ENCODE peak calls at places on chromosomes 4 and X, in eight cellular contexts. S is thyroid gland, X is spleen, R is fibroblast of lung, F is left ventricle myocardium inferior, B is left lung, M is Peyer's patch, A is cardiac muscle cell. P is an unnamed sample.

GRCh38 chr4:5888222-5888701 is 4.6 kb downstream of the CRMP1 start:
- DNase-seq in S (no peak), X (no peak), R (no peak), F (no peak), B (no peak), M (no peak), A (no peak), P (no peak)

GRCh38 chrX:72545990-72546389 is 26.7 kb downstream of the HDAC8 start:
- DNase-seq in S (no peak), X (no peak), R (no peak), F (no peak), B (no peak), M (no peak), A (peak; percentile 37), P (no peak)

GRCh38 chr4:47071863-47072441 is 40.6 kb downstream of the GABRB1 start:
- DNase-seq in S (no peak), X (no peak), R (peak; percentile 86), F (no peak), B (no peak), M (no peak), A (peak; percentile 16), P (no peak)

GRCh38 chr4:152348670-152349069 is 187.2 kb downstream of the FBXW7 start:
- DNase-seq in S (no peak), X (no peak), R (no peak), F (no peak), B (no peak), M (no peak), A (no peak), P (no peak)

GRCh38 chr4:176123710-176124407 is 58.2 kb downstream of the WDR17 start:
- DNase-seq in S (peak; percentile 49), X (no peak), R (peak; percentile 17), F (no peak), B (no peak), M (peak; percentile 49), A (peak; percentile 20), P (no peak)

GRCh38 chr4:51906167-51906647 is 63.3 kb downstream of the DCUN1D4 start:
- DNase-seq in S (no peak), X (no peak), R (no peak), F (no peak), B (no peak), M (no peak), A (peak; percentile 12), P (no peak)

GRCh38 chrX:42398967-42399631 is 378.9 kb downstream of the PPP1R2C start:
- DNase-seq in S (no peak), X (no peak), R (no peak), F (no peak), B (no peak), M (no peak), A (peak; percentile 21), P (no peak)

GRCh38 chrX:12975999-12976558 is 1.2 kb downstream of the TMSB4X start:
- DNase-seq in S (peak; percentile 29), X (peak; percentile 89), R (peak; percentile 52), F (peak; percentile 37), B (peak; percentile 65), M (peak; percentile 69), A (peak; percentile 68), P (peak; percentile 65)

GRCh38 chr4:153151535-153152452 is 52.4 kb upstream of the TRIM2 start:
- DNase-seq in S (peak; percentile 97), X (no peak), R (peak; percentile 46), F (no peak), B (peak; percentile 86), M (peak; percentile 68), A (peak; percentile 66), P (peak; percentile 80)

GRCh38 chr4:159484861-159485260 is 382.0 kb downstream of the RAPGEF2 start:
- DNase-seq in S (no peak), X (no peak), R (no peak), F (no peak), B (no peak), M (no peak), A (no peak), P (no peak)

GRCh38 chr4:17082186-17082585 is 183.7 kb upstream of the LDB2 start:
- DNase-seq in S (no peak), X (no peak), R (no peak), F (no peak), B (no peak), M (no peak), A (peak; percentile 76), P (no peak)

GRCh38 chr4:155593793-155594192 is 72.9 kb upstream of the GUCY1A1 start:
- DNase-seq in S (no peak), X (no peak), R (no peak), F (no peak), B (no peak), M (no peak), A (no peak), P (no peak)

GRCh38 chr4:155610143-155610542 is 56.5 kb upstream of the GUCY1A1 start:
- DNase-seq in S (no peak), X (no peak), R (no peak), F (no peak), B (no peak), M (no peak), A (no peak), P (no peak)

GRCh38 chr4:28238756-28239155 is 1378.1 kb downstream of the STIM2 start:
- DNase-seq in S (no peak), X (no peak), R (no peak), F (no peak), B (no peak), M (no peak), A (no peak), P (no peak)

GRCh38 chrX:51837926-51838325 is 55.5 kb upstream of the MAGED1 start:
- DNase-seq in S (peak; percentile 58), X (no peak), R (peak; percentile 67), F (peak; percentile 48), B (no peak), M (peak; percentile 67), A (peak; percentile 69), P (no peak)

GRCh38 chrX:51837451-51837850 is 56.0 kb upstream of the MAGED1 start:
- DNase-seq in S (no peak), X (no peak), R (no peak), F (no peak), B (no peak), M (no peak), A (peak; percentile 0), P (no peak)

GRCh38 chrX:51836823-51837222 is 56.6 kb upstream of the MAGED1 start:
- DNase-seq in S (no peak), X (no peak), R (no peak), F (no peak), B (no peak), M (no peak), A (no peak), P (no peak)

GRCh38 chrX:51834076-51834475 is 59.3 kb upstream of the MAGED1 start:
- DNase-seq in S (no peak), X (no peak), R (no peak), F (no peak), B (no peak), M (no peak), A (no peak), P (no peak)
- H3K4me3 ChIP-seq in S (no peak overlapping the region), X (no peak overlapping the region), R (no peak overlapping the region), F (no peak overlapping the region), B (no peak overlapping the region), M (no peak overlapping the region), A (no peak overlapping the region), P (no peak overlapping the region)

DNA sequence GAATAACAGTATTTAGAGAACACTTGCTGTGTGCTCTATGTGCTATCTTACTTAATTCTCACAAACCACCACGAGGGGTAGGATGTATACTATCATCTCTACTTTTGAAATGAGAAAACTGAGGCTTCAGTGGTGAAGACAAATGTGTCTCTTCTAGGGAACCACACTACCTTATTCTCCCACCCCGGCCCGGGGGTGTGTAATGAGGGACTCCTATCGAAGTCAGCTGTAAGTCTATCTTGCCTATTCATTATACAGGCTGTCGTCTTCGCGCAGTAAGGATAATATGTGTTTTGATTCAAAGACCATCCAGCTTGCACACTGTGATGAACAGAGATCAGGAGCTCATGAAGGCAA is 1.1 kb downstream of the NOP14 start:
- DNase-seq in S (no peak), X (peak; percentile 76), R (no peak), F (no peak), B (no peak), M (no peak), A (no peak), P (no peak)
- H3K36me3 ChIP-seq in S (peaks cover 4% of the 10 kb centered on the region), X (peaks cover 10% of the 10 kb centered on the region), R (peaks cover 7% of the 10 kb centered on the region), F (peaks cover 12% of the 10 kb centered on the region), B (peaks cover 18% of the 10 kb centered on the region), M (no peaks in the 10 kb centered on the region), A (peaks cover 8% of the 10 kb centered on the region), P (peaks cover 3% of the 10 kb centered on the region)

GRCh38 chrX:138964501-138964900 is 253.0 kb upstream of the FGF13 start:
- DNase-seq in S (no peak), X (no peak), R (no peak), F (peak; percentile 11), B (no peak), M (no peak), A (no peak), P (no peak)
- H3K4me1 ChIP-seq in S (no peaks in the 10 kb centered on the region), X (no peaks in the 10 kb centered on the region), R (no peaks in the 10 kb centered on the region), F (no peaks in the 10 kb centered on the region), B (no peaks in the 10 kb centered on the region), M (no peaks in the 10 kb centered on the region), A (no peaks in the 10 kb centered on the region), P (no peaks in the 10 kb centered on the region)

GRCh38 chr4:113700602-113701150 is 60.9 kb downstream of the CAMK2D start:
- DNase-seq in S (peak; percentile 67), X (no peak), R (peak; percentile 26), F (no peak), B (no peak), M (no peak), A (no peak), P (no peak)
- H3K4me3 ChIP-seq in S (no peak overlapping the region), X (no peak overlapping the region), R (no peak overlapping the region), F (no peak overlapping the region), B (no peak overlapping the region), M (no peak overlapping the region), A (no peak overlapping the region), P (no peak overlapping the region)

DNA sequence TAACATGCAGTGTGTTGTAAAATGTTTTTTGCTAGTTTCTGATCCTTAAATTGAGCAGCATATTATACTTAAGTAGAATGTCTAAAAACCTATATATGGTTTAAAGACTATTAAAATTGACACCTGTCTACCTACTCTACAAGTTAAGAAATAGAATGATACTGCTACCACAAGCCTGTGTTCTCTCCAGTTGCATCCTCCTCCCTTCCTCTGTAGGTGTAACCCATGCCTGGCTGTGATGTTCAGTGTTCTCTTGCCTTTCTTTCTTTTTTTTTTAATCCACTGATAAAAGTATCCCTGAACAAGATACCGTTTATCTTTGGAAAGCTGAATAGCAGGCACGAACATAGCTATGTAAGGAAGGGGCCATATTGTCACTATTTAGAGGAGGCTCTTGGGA is 99.1 kb downstream of the KDM6A start:
- DNase-seq in S (no peak), X (no peak), R (no peak), F (no peak), B (no peak), M (no peak), A (no peak), P (no peak)
- H3K36me3 ChIP-seq in S (no peaks in the 10 kb centered on the region), X (no peaks in the 10 kb centered on the region), R (no peaks in the 10 kb centered on the region), F (peaks cover 8% of the 10 kb centered on the region), B (no peaks in the 10 kb centered on the region), M (no peaks in the 10 kb centered on the region), A (no peaks in the 10 kb centered on the region), P (no peaks in the 10 kb centered on the region)

P was measured in aorta.